ENCODE peak calls at places on chromosomes 2 and 18, in four cellular contexts. T is COR-L47, F is cerebellar cortex, G is neural crest cell. W is an unnamed sample.

GRCh38 chr18:36314754-36315153 is 17.2 kb downstream of the FHOD3 start:
- DNase-seq in G (no peak), T (no peak), F (no peak), W (no peak)

GRCh38 chr18:24014062-24014985 is at the start of gene TTC39C:
- DNase-seq in F (peak), T (peak), G (peak), W (peak)

GRCh38 chr2:23681356-23682140 is 245.4 kb downstream of the ATAD2B start:
- DNase-seq in F (peak), T (peak), G (no peak), W (no peak)

GRCh38 chr18:58640891-58641610 is 12.2 kb upstream of the ALPK2 start:
- DNase-seq in F (no peak), G (no peak), T (no peak), W (no peak)

GRCh38 chr2:229268626-229269025 is 2.5 kb downstream of the PID1 start:
- DNase-seq in G (no peak), F (no peak), T (no peak), W (peak)

GRCh38 chr2:150809083-150809482 is 321.6 kb upstream of the RND3 start:
- DNase-seq in G (no peak), T (no peak), F (no peak), W (no peak)

GRCh38 chr2:121736140-121736461 is 574 bp downstream of the NIFK start:
- DNase-seq in F (no peak), G (no peak), T (no peak), W (no peak)

GRCh38 chr2:9984217-9984739 is 32.8 kb downstream of the GRHL1 start:
- DNase-seq in T (peak), G (no peak), F (peak), W (no peak)

GRCh38 chr2:175234650-175235049 is 53.1 kb upstream of the ATP5MC3 start:
- DNase-seq in F (no peak), G (no peak), T (no peak), W (no peak)

W was measured in Caco-2.